ENCODE peak calls at places on chromosomes 5 and 9, in six cellular contexts. One of them, this sample, is unnamed.

GRCh38 chr5:11724947-11725346 is 179.3 kb downstream of the CTNND2 start:
- DNase-seq in gastrocnemius medialis: no peak
- DNase-seq in breast epithelium: no peak
- DNase-seq in upper lobe of left lung: no peak
- DNase-seq in esophagus squamous epithelium: no peak
- DNase-seq in A549: no peak
- DNase-seq in this sample: no peak

GRCh38 chr5:169223595-169223953 is 77.4 kb downstream of the SLIT3 start:
- DNase-seq in gastrocnemius medialis: no peak
- DNase-seq in breast epithelium: no peak
- DNase-seq in upper lobe of left lung: no peak
- DNase-seq in esophagus squamous epithelium: no peak
- DNase-seq in A549: no peak
- DNase-seq in this sample: no peak

GRCh38 chr5:159208508-159209437 is 580 bp downstream of the RNF145 start:
- DNase-seq in gastrocnemius medialis: no peak
- DNase-seq in breast epithelium: peak; percentile 51
- DNase-seq in upper lobe of left lung: no peak
- DNase-seq in esophagus squamous epithelium: no peak
- DNase-seq in A549: no peak
- DNase-seq in this sample: peak; percentile 23

GRCh38 chr5:2169862-2170820 is 287.4 kb upstream of the IRX4 start:
- DNase-seq in gastrocnemius medialis: no peak
- DNase-seq in breast epithelium: peak; percentile 48
- DNase-seq in upper lobe of left lung: peak; percentile 62
- DNase-seq in esophagus squamous epithelium: no peak
- DNase-seq in A549: no peak
- DNase-seq in this sample: no peak

GRCh38 chr9:121721770-121722169 is 70.3 kb downstream of the DAB2IP start:
- DNase-seq in gastrocnemius medialis: no peak
- DNase-seq in breast epithelium: no peak
- DNase-seq in upper lobe of left lung: no peak
- DNase-seq in esophagus squamous epithelium: no peak
- DNase-seq in A549: no peak
- DNase-seq in this sample: no peak

GRCh38 chr5:43359738-43360137 is 46.5 kb upstream of the HMGCS1 start:
- DNase-seq in gastrocnemius medialis: no peak
- DNase-seq in breast epithelium: no peak
- DNase-seq in upper lobe of left lung: no peak
- DNase-seq in esophagus squamous epithelium: no peak
- DNase-seq in A549: no peak
- DNase-seq in this sample: no peak

GRCh38 chr9:129497064-129497836 is 123.7 kb downstream of the C9orf50 start:
- DNase-seq in gastrocnemius medialis: no peak
- DNase-seq in breast epithelium: peak; percentile 60
- DNase-seq in upper lobe of left lung: peak; percentile 78
- DNase-seq in esophagus squamous epithelium: no peak
- DNase-seq in A549: no peak
- DNase-seq in this sample: peak; percentile 56

GRCh38 chr5:6510132-6510531 is 61.5 kb downstream of the UBE2QL1 start:
- DNase-seq in gastrocnemius medialis: peak; percentile 23
- DNase-seq in breast epithelium: no peak
- DNase-seq in upper lobe of left lung: no peak
- DNase-seq in esophagus squamous epithelium: no peak
- DNase-seq in A549: no peak
- DNase-seq in this sample: no peak

GRCh38 chr9:2771661-2772060 is 54.4 kb downstream of the KCNV2 start:
- DNase-seq in gastrocnemius medialis: no peak
- DNase-seq in breast epithelium: no peak
- DNase-seq in upper lobe of left lung: no peak
- DNase-seq in esophagus squamous epithelium: no peak
- DNase-seq in A549: no peak
- DNase-seq in this sample: no peak

GRCh38 chr5:115907177-115907576 is 55.1 kb upstream of the LVRN start:
- DNase-seq in gastrocnemius medialis: no peak
- DNase-seq in breast epithelium: no peak
- DNase-seq in upper lobe of left lung: no peak
- DNase-seq in esophagus squamous epithelium: no peak
- DNase-seq in A549: no peak
- DNase-seq in this sample: no peak

GRCh38 chr9:91071185-91071990 is 269.8 kb downstream of the SYK start:
- DNase-seq in gastrocnemius medialis: peak; percentile 85
- DNase-seq in breast epithelium: no peak
- DNase-seq in upper lobe of left lung: peak; percentile 31
- DNase-seq in esophagus squamous epithelium: no peak
- DNase-seq in A549: no peak
- DNase-seq in this sample: no peak

GRCh38 chr9:110256142-110256391 is 240 bp downstream of the TXN start:
- DNase-seq in gastrocnemius medialis: no peak
- DNase-seq in breast epithelium: no peak
- DNase-seq in upper lobe of left lung: no peak
- DNase-seq in esophagus squamous epithelium: no peak
- DNase-seq in A549: no peak
- DNase-seq in this sample: no peak

GRCh38 chr9:65404232-65405006 is 119.4 kb upstream of the FOXD4L5 start:
- DNase-seq in gastrocnemius medialis: no peak
- DNase-seq in breast epithelium: no peak
- DNase-seq in upper lobe of left lung: no peak
- DNase-seq in esophagus squamous epithelium: no peak
- DNase-seq in A549: no peak
- DNase-seq in this sample: no peak

GRCh38 chr9:108963459-108964143 is 29.4 kb downstream of the ABITRAM start:
- DNase-seq in gastrocnemius medialis: no peak
- DNase-seq in breast epithelium: peak; percentile 60
- DNase-seq in upper lobe of left lung: no peak
- DNase-seq in esophagus squamous epithelium: no peak
- DNase-seq in A549: no peak
- DNase-seq in this sample: no peak

GRCh38 chr9:69380811-69381210 is 55.8 kb downstream of the ENTREP1 start:
- DNase-seq in gastrocnemius medialis: peak; percentile 78
- DNase-seq in breast epithelium: no peak
- DNase-seq in upper lobe of left lung: no peak
- DNase-seq in esophagus squamous epithelium: no peak
- DNase-seq in A549: no peak
- DNase-seq in this sample: no peak

GRCh38 chr5:35857004-35857345 is 284 bp downstream of the IL7R start:
- DNase-seq in gastrocnemius medialis: no peak
- DNase-seq in breast epithelium: no peak
- DNase-seq in upper lobe of left lung: no peak
- DNase-seq in esophagus squamous epithelium: no peak
- DNase-seq in A549: no peak
- DNase-seq in this sample: no peak

GRCh38 chr5:73641811-73642210 is 15.8 kb downstream of the ARHGEF28 start:
- DNase-seq in gastrocnemius medialis: no peak
- DNase-seq in breast epithelium: no peak
- DNase-seq in upper lobe of left lung: no peak
- DNase-seq in esophagus squamous epithelium: no peak
- DNase-seq in A549: no peak
- DNase-seq in this sample: no peak

GRCh38 chr9:120733190-120733589 is 18.9 kb upstream of the MEGF9 start:
- DNase-seq in gastrocnemius medialis: no peak
- DNase-seq in breast epithelium: no peak
- DNase-seq in upper lobe of left lung: no peak
- DNase-seq in esophagus squamous epithelium: no peak
- DNase-seq in A549: no peak
- DNase-seq in this sample: peak; percentile 84

GRCh38 chr5:56668996-56669395 is 146.4 kb upstream of the MAP3K1 start:
- DNase-seq in gastrocnemius medialis: no peak
- DNase-seq in breast epithelium: no peak
- DNase-seq in upper lobe of left lung: no peak
- DNase-seq in esophagus squamous epithelium: no peak
- DNase-seq in A549: no peak
- DNase-seq in this sample: no peak

GRCh38 chr5:41122459-41122858 is 51.3 kb upstream of the MROH2B start:
- DNase-seq in gastrocnemius medialis: no peak
- DNase-seq in breast epithelium: no peak
- DNase-seq in upper lobe of left lung: no peak
- DNase-seq in esophagus squamous epithelium: no peak
- DNase-seq in A549: no peak
- DNase-seq in this sample: no peak

GRCh38 chr9:135693265-135693664 is 6.0 kb downstream of the SOHLH1 start:
- DNase-seq in gastrocnemius medialis: no peak
- DNase-seq in breast epithelium: no peak
- DNase-seq in upper lobe of left lung: no peak
- DNase-seq in esophagus squamous epithelium: no peak
- DNase-seq in A549: no peak
- DNase-seq in this sample: no peak

GRCh38 chr5:27144456-27144855 is 106.1 kb upstream of the CDH9 start:
- DNase-seq in gastrocnemius medialis: no peak
- DNase-seq in breast epithelium: no peak
- DNase-seq in upper lobe of left lung: no peak
- DNase-seq in esophagus squamous epithelium: no peak
- DNase-seq in A549: no peak
- DNase-seq in this sample: no peak

GRCh38 chr5:137300411-137301240 is 198.5 kb downstream of the SPOCK1 start:
- DNase-seq in gastrocnemius medialis: no peak
- DNase-seq in breast epithelium: no peak
- DNase-seq in upper lobe of left lung: no peak
- DNase-seq in esophagus squamous epithelium: no peak
- DNase-seq in A549: no peak
- DNase-seq in this sample: peak; percentile 45

GRCh38 chr5:106386287-106386686 is 1284.5 kb downstream of the EFNA5 start:
- DNase-seq in gastrocnemius medialis: no peak
- DNase-seq in breast epithelium: no peak
- DNase-seq in upper lobe of left lung: no peak
- DNase-seq in esophagus squamous epithelium: no peak
- DNase-seq in A549: no peak
- DNase-seq in this sample: no peak

GRCh38 chr9:127161081-127161621 is 38.7 kb upstream of the ANGPTL2 start:
- DNase-seq in gastrocnemius medialis: no peak
- DNase-seq in breast epithelium: peak; percentile 43
- DNase-seq in upper lobe of left lung: no peak
- DNase-seq in esophagus squamous epithelium: no peak
- DNase-seq in A549: no peak
- DNase-seq in this sample: no peak

GRCh38 chr9:33466565-33467495 is 6.9 kb downstream of the NOL6 start:
- DNase-seq in gastrocnemius medialis: no peak
- DNase-seq in breast epithelium: peak; percentile 68
- DNase-seq in upper lobe of left lung: peak; percentile 94
- DNase-seq in esophagus squamous epithelium: no peak
- DNase-seq in A549: peak; percentile 75
- DNase-seq in this sample: peak; percentile 75

GRCh38 chr9:4510546-4511322 is 20.5 kb downstream of the SLC1A1 start:
- DNase-seq in gastrocnemius medialis: no peak
- DNase-seq in breast epithelium: no peak
- DNase-seq in upper lobe of left lung: no peak
- DNase-seq in esophagus squamous epithelium: no peak
- DNase-seq in A549: no peak
- DNase-seq in this sample: no peak

GRCh38 chr9:12765399-12765798 is 9.4 kb upstream of the LURAP1L start:
- DNase-seq in gastrocnemius medialis: no peak
- DNase-seq in breast epithelium: no peak
- DNase-seq in upper lobe of left lung: no peak
- DNase-seq in esophagus squamous epithelium: no peak
- DNase-seq in A549: no peak
- DNase-seq in this sample: no peak

GRCh38 chr5:4817742-4818141 is 322.4 kb upstream of the ADAMTS16 start:
- DNase-seq in gastrocnemius medialis: no peak
- DNase-seq in breast epithelium: no peak
- DNase-seq in upper lobe of left lung: no peak
- DNase-seq in esophagus squamous epithelium: no peak
- DNase-seq in A549: no peak
- DNase-seq in this sample: no peak

GRCh38 chr5:96338624-96339023 is 94.4 kb downstream of the PCSK1 start:
- DNase-seq in gastrocnemius medialis: peak; percentile 80
- DNase-seq in breast epithelium: no peak
- DNase-seq in upper lobe of left lung: no peak
- DNase-seq in esophagus squamous epithelium: no peak
- DNase-seq in A549: no peak
- DNase-seq in this sample: peak; percentile 89

GRCh38 chr9:26245072-26245471 is 566.8 kb upstream of the TUSC1 start:
- DNase-seq in gastrocnemius medialis: no peak
- DNase-seq in breast epithelium: no peak
- DNase-seq in upper lobe of left lung: no peak
- DNase-seq in esophagus squamous epithelium: no peak
- DNase-seq in A549: no peak
- DNase-seq in this sample: no peak

GRCh38 chr9:127930298-127931091 is at the start of gene PIP5KL1:
- DNase-seq in gastrocnemius medialis: peak; percentile 53
- DNase-seq in breast epithelium: no peak
- DNase-seq in upper lobe of left lung: peak; percentile 97
- DNase-seq in esophagus squamous epithelium: no peak
- DNase-seq in A549: peak; percentile 95
- DNase-seq in this sample: peak; percentile 75

GRCh38 chr5:154850255-154851062 is at the start of gene FAXDC2:
- DNase-seq in gastrocnemius medialis: peak; percentile 79
- DNase-seq in breast epithelium: peak; percentile 63
- DNase-seq in upper lobe of left lung: no peak
- DNase-seq in esophagus squamous epithelium: peak; percentile 25
- DNase-seq in A549: no peak
- DNase-seq in this sample: peak; percentile 70

GRCh38 chr5:151063136-151063544 is 17.7 kb downstream of the TNIP1 start:
- DNase-seq in gastrocnemius medialis: no peak
- DNase-seq in breast epithelium: no peak
- DNase-seq in upper lobe of left lung: no peak
- DNase-seq in esophagus squamous epithelium: no peak
- DNase-seq in A549: peak; percentile 82
- DNase-seq in this sample: peak; percentile 56
- TF ChIP-seq POLR2A in gastrocnemius medialis: no peak
- TF ChIP-seq POLR2A in breast epithelium: no peak
- TF ChIP-seq POLR2A in upper lobe of left lung: no peak
- TF ChIP-seq POLR2A in esophagus squamous epithelium: no peak
- TF ChIP-seq POLR2A in A549: no peak
- TF ChIP-seq POLR2A in this sample: no peak

GRCh38 chr5:174147551-174147950 is 102.0 kb downstream of the NSG2 start:
- DNase-seq in gastrocnemius medialis: no peak
- DNase-seq in breast epithelium: no peak
- DNase-seq in upper lobe of left lung: no peak
- DNase-seq in esophagus squamous epithelium: no peak
- DNase-seq in A549: no peak
- DNase-seq in this sample: no peak
- H3K27ac ChIP-seq in gastrocnemius medialis: no peak overlapping the region
- H3K27ac ChIP-seq in breast epithelium: no peak overlapping the region
- H3K27ac ChIP-seq in upper lobe of left lung: no peak overlapping the region
- H3K27ac ChIP-seq in esophagus squamous epithelium: no peak overlapping the region
- H3K27ac ChIP-seq in A549: no peak overlapping the region
- H3K27ac ChIP-seq in this sample: no peak overlapping the region

DNA sequence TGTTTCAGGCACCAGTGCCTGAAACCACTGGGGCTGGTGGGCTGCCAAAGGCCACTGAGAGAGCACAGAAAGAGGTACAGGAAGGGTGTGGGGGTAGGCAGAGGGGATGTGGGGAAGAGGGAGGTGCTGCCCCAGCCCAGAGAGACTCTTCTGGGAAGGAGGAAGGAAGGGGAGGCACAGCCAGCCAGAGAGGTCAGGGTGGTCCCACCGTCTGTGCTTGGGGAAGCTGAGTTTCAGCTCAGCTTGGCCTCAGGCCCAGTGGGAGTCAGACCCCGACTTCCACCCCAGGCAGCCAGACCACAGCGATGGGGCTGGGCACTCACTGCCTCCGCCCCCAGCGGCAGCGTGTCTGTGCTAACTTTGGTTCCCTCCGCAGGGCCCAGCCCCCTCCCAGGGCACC is 8.7 kb upstream of the PHYKPL start:
- DNase-seq in gastrocnemius medialis: no peak
- DNase-seq in breast epithelium: no peak
- DNase-seq in upper lobe of left lung: no peak
- DNase-seq in esophagus squamous epithelium: no peak
- DNase-seq in A549: no peak
- DNase-seq in this sample: no peak
- H3K4me1 ChIP-seq in gastrocnemius medialis: peaks cover 34% of the 10 kb centered on the region
- H3K4me1 ChIP-seq in breast epithelium: peaks cover 9% of the 10 kb centered on the region
- H3K4me1 ChIP-seq in upper lobe of left lung: peaks cover 52% of the 10 kb centered on the region
- H3K4me1 ChIP-seq in esophagus squamous epithelium: peaks cover 55% of the 10 kb centered on the region
- H3K4me1 ChIP-seq in A549: no peaks in the 10 kb centered on the region
- H3K4me1 ChIP-seq in this sample: peaks cover 18% of the 10 kb centered on the region

GRCh38 chr5:139273572-139274264 is 19.8 kb upstream of the MATR3 start:
- DNase-seq in gastrocnemius medialis: peak; percentile 86
- DNase-seq in breast epithelium: peak; percentile 68
- DNase-seq in upper lobe of left lung: peak; percentile 98
- DNase-seq in esophagus squamous epithelium: peak; percentile 37
- DNase-seq in A549: peak; percentile 93
- DNase-seq in this sample: peak; percentile 91
- TF ChIP-seq POLR2A in gastrocnemius medialis: peak; percentile 87
- TF ChIP-seq POLR2A in breast epithelium: no peak
- TF ChIP-seq POLR2A in upper lobe of left lung: no peak
- TF ChIP-seq POLR2A in esophagus squamous epithelium: no peak
- TF ChIP-seq POLR2A in A549: peak; percentile 92
- TF ChIP-seq POLR2A in this sample: peak; percentile 51